ENCODE peak calls at places on chromosomes 4 and X, in four cellular contexts. One of them, this sample, is unnamed.

GRCh38 chrX:151780621-151781020 is 46.1 kb downstream of the CNGA2 start:
- DNase-seq in PC-3: no peak
- DNase-seq in GM12865: no peak
- DNase-seq in HFFc6: no peak
- DNase-seq in this sample: no peak

GRCh38 chrX:140034916-140035315 is 69.6 kb upstream of the CXorf66 start:
- DNase-seq in GM12865: no peak
- DNase-seq in PC-3: peak
- DNase-seq in HFFc6: no peak
- DNase-seq in this sample: no peak

GRCh38 chrX:111372065-111372464 is 39.9 kb downstream of the DCX start:
- DNase-seq in GM12865: no peak
- DNase-seq in PC-3: no peak
- DNase-seq in HFFc6: no peak
- DNase-seq in this sample: no peak

GRCh38 chr4:123265443-123265842 is 131.2 kb upstream of the SPRY1 start:
- DNase-seq in GM12865: no peak
- DNase-seq in HFFc6: no peak
- DNase-seq in PC-3: peak
- DNase-seq in this sample: no peak

GRCh38 chrX:13469963-13470679 is 99.3 kb upstream of the EGFL6 start:
- DNase-seq in PC-3: peak
- DNase-seq in GM12865: no peak
- DNase-seq in HFFc6: peak
- DNase-seq in this sample: no peak

GRCh38 chr4:70761276-70761816 is 39.6 kb downstream of the RUFY3 start:
- DNase-seq in PC-3: peak
- DNase-seq in HFFc6: peak
- DNase-seq in GM12865: no peak
- DNase-seq in this sample: no peak

GRCh38 chr4:96016615-96017299 is 176.9 kb downstream of the PDHA2 start:
- DNase-seq in PC-3: peak
- DNase-seq in GM12865: peak
- DNase-seq in HFFc6: no peak
- DNase-seq in this sample: no peak

GRCh38 chrX:48592971-48593370 is 4.3 kb upstream of the WDR13 start:
- DNase-seq in PC-3: no peak
- DNase-seq in HFFc6: no peak
- DNase-seq in GM12865: no peak
- DNase-seq in this sample: no peak

GRCh38 chr4:162458051-162458450 is 294.3 kb upstream of the FSTL5 start:
- DNase-seq in PC-3: no peak
- DNase-seq in GM12865: no peak
- DNase-seq in HFFc6: no peak
- DNase-seq in this sample: no peak

GRCh38 chr4:162456106-162456505 is 292.3 kb upstream of the FSTL5 start:
- DNase-seq in GM12865: no peak
- DNase-seq in PC-3: peak
- DNase-seq in HFFc6: no peak
- DNase-seq in this sample: no peak

GRCh38 chr4:162461952-162462351 is 298.2 kb upstream of the FSTL5 start:
- DNase-seq in GM12865: no peak
- DNase-seq in HFFc6: no peak
- DNase-seq in PC-3: peak
- DNase-seq in this sample: no peak

DNA sequence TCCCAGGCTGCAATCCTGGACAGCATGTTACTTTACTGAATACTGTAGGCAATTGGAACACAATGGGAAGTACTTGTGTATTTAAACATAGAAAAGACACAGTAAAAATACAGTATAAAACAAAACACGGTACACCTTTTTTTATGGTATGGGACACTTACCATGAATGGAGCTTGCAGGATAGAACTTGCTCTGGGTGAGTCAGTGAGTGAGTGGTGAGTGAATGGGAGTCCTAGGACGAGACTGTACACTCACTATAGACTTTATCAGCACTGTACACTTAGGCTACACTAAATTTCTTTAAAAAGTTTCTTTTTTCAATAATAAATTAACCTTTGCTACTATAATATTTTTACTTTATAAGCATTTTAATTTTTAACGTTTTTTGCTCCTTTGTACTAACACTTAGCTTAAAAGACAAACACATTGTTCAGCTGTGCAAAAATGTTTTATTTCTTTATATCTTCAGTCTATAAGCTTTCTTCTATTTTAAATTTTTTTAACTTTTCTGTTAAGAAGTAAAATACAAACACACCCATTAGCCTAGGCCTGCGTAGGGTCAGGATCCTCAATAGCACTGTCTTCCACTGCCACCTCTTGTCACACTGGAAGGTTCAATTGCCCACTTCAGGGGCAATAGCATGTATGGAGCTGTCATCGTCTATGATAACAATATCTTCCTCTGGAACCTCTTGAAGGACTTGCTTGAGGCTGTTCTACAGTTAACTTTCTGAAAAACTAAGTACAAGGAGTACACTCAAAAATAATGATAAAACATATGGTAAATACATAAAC is 293.5 kb upstream of the FSTL5 start:
- DNase-seq in GM12865: no peak
- DNase-seq in HFFc6: no peak
- DNase-seq in PC-3: peak
- DNase-seq in this sample: no peak
- TF ChIP-seq CTCF in GM12865: no peak
- TF ChIP-seq CTCF in HFFc6: no peak
- TF ChIP-seq CTCF in PC-3: no peak
- TF ChIP-seq CTCF in this sample: no peak

GRCh38 chr4:77728420-77728819 is 90.7 kb downstream of the CNOT6L start:
- DNase-seq in PC-3: no peak
- DNase-seq in GM12865: no peak
- DNase-seq in HFFc6: no peak
- DNase-seq in this sample: no peak
- TF ChIP-seq CTCF in PC-3: peak
- TF ChIP-seq CTCF in GM12865: no peak
- TF ChIP-seq CTCF in HFFc6: no peak
- TF ChIP-seq CTCF in this sample: no peak

GRCh38 chr4:42398448-42399355 is 1.4 kb downstream of the SHISA3 start:
- DNase-seq in GM12865: peak
- DNase-seq in HFFc6: no peak
- DNase-seq in PC-3: peak
- DNase-seq in this sample: no peak

GRCh38 chr4:42401171-42401570 is 3.9 kb downstream of the SHISA3 start:
- DNase-seq in HFFc6: no peak
- DNase-seq in GM12865: no peak
- DNase-seq in PC-3: peak
- DNase-seq in this sample: no peak

GRCh38 chr4:42399393-42399792 is 2.1 kb downstream of the SHISA3 start:
- DNase-seq in PC-3: peak
- DNase-seq in GM12865: no peak
- DNase-seq in HFFc6: no peak
- DNase-seq in this sample: no peak

GRCh38 chr4:42404001-42404400 is 6.7 kb downstream of the SHISA3 start:
- DNase-seq in PC-3: peak
- DNase-seq in GM12865: no peak
- DNase-seq in HFFc6: no peak
- DNase-seq in this sample: no peak
- TF ChIP-seq CTCF in PC-3: peak
- TF ChIP-seq CTCF in GM12865: no peak
- TF ChIP-seq CTCF in HFFc6: no peak
- TF ChIP-seq CTCF in this sample: no peak

GRCh38 chrX:131621650-131622049 is 77.8 kb downstream of the OR13H1 start:
- DNase-seq in GM12865: no peak
- DNase-seq in PC-3: peak
- DNase-seq in HFFc6: no peak
- DNase-seq in this sample: no peak

DNA sequence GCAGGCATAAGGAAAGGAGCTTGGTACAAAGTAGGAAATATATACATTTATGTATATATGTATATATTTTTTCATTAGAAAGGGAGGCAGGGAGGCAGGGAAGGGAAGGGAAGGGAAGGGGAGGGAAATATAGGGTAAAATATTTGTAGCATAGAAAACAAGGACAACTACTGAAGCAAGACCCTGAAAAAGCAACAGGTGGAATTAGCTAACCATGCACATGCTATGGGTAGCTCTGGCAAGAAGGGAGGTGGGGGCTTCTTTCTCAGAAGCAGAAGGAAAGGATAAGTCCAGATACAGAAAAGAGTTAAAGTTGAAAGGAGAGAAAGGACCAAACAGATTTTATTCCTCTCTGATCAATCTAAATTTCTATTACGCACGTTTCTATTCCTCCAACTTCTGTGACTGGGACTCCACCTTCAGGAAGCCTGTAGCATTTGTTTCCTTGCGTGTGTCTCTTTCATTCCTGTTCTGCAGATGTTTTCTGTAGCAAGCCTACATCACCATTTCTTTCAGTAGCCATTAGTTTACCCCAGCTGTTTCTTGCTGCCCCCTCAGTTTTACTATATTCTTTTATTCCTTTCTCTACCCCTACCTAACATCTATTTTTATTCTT is 82.9 kb downstream of the OR13H1 start:
- DNase-seq in HFFc6: no peak
- DNase-seq in PC-3: peak
- DNase-seq in GM12865: no peak
- DNase-seq in this sample: no peak
- TF ChIP-seq CTCF in HFFc6: no peak
- TF ChIP-seq CTCF in PC-3: peak
- TF ChIP-seq CTCF in GM12865: no peak
- TF ChIP-seq CTCF in this sample: no peak

DNA sequence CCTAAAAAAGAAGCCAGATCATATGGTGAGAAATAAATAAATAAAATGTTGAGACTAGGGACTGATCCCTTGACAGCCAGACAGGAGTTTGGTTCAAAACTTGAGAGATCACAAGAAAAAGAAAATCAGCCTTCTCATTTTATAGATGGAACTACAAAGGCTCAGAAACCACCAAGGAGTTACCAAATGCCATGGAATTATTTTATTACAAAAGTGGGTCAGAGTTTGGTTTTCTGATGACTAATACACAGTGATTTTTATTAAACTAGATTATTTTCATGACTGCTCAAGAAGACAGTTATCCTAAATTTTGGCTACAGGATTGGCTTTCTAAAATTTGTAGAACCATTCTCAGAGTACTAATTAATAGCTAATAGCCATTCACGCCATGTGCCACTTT is 6.2 kb downstream of the CXCL1 start:
- DNase-seq in PC-3: peak
- DNase-seq in GM12865: no peak
- DNase-seq in HFFc6: no peak
- DNase-seq in this sample: no peak
- TF ChIP-seq CTCF in PC-3: no peak
- TF ChIP-seq CTCF in GM12865: no peak
- TF ChIP-seq CTCF in HFFc6: no peak
- TF ChIP-seq CTCF in this sample: no peak

DNA sequence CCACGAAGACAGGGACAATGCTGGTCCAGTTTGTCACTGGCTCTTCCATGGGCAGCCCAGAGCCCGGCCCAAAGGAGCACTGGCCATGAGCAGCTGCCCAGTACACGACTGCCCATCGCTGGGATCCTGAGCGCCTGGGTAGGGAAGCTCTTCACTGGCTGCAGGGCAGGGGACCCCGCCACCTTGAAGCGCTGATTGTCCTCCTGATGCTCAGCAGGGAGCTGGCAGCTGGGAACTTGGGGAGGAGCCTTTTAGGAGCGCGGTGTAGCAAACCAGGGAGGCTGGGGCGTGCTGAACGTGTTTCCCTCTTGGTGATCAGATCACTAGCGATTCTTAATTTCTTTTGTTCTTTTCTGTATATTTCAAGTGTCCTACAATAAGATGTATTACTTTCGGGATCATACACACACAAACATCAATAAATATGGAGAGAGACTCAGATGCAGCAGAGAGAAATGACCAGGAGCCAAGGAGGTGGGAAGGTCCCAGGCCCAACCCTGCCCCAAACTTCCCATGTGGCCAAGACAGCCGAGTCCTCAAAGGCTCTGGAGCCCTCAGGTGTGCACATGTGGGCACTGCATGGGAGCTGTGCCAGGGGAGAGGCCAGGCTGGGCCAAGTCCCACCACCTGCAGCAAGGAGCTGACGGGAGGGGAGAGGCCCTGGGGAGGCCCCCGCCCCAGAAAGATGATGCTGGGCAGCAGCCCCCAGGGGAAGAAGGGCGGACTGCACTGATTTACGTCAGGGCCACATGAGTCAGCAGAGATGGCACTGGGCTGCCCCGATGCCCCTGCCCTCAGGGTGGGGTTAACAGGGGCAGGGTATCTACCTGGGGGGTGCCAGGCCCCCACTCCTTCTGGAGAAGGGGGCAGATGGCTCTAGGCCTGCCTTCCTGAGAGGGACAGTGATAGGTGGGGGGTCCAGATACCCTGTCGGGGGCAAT is 1.6 kb downstream of the L1CAM start:
- DNase-seq in PC-3: peak
- DNase-seq in GM12865: no peak
- DNase-seq in HFFc6: no peak
- DNase-seq in this sample: peak
- TF ChIP-seq CTCF in PC-3: peak
- TF ChIP-seq CTCF in GM12865: peak
- TF ChIP-seq CTCF in HFFc6: no peak
- TF ChIP-seq CTCF in this sample: no peak

DNA sequence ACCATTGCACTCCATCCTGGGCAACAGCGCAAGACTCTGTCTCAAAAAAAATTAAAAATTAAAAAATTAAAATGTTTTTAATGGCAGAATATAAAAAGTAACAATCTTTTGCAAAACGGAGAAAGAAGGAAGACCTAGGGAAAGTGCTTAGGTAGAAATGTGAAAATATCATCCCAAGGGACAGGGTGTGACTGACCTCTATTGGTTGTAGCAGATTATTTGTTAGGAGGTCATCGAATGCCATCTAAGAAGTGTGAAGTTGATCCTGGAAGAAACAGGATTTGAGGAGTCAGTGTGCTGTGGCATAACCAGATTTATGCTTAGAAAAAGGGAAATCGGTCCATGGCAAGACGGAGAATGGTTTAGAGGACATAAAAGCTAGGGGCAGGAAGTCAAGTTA is 18.1 kb upstream of the C4orf36 start:
- DNase-seq in GM12865: no peak
- DNase-seq in PC-3: peak
- DNase-seq in HFFc6: no peak
- DNase-seq in this sample: no peak
- TF ChIP-seq CTCF in GM12865: no peak
- TF ChIP-seq CTCF in PC-3: peak
- TF ChIP-seq CTCF in HFFc6: peak
- TF ChIP-seq CTCF in this sample: no peak

GRCh38 chr4:109671350-109671749 is 31.9 kb downstream of the CASP6 start:
- DNase-seq in PC-3: no peak
- DNase-seq in GM12865: no peak
- DNase-seq in HFFc6: no peak
- DNase-seq in this sample: no peak
- TF ChIP-seq CTCF in PC-3: no peak
- TF ChIP-seq CTCF in GM12865: no peak
- TF ChIP-seq CTCF in HFFc6: no peak
- TF ChIP-seq CTCF in this sample: no peak

GRCh38 chrX:39896951-39897740 is 200.6 kb downstream of the BCOR start:
- DNase-seq in HFFc6: peak
- DNase-seq in PC-3: peak
- DNase-seq in GM12865: no peak
- DNase-seq in this sample: no peak
- TF ChIP-seq CTCF in HFFc6: no peak
- TF ChIP-seq CTCF in PC-3: no peak
- TF ChIP-seq CTCF in GM12865: no peak
- TF ChIP-seq CTCF in this sample: no peak

This sample was measured in GM06990.